ENCODE peak calls at places on chromosomes 2 and 18, in eight cellular contexts. U is adrenal gland; Z is lower lobe of right lung; F is brain microvascular endothelial cell; L is neural progenitor cell; W is right lobe of liver; D is CD8-positive, alpha-beta T cell; I is tibial artery. S is an unnamed sample.

GRCh38 chr2:54015809-54016703 is 45.3 kb upstream of the PSME4 start:
- DNase-seq in U (no peak), Z (no peak), F (peak; percentile 77), L (no peak), W (no peak), D (no peak), I (no peak), S (no peak)

GRCh38 chr18:5214583-5215351 is 17.7 kb upstream of the AKAIN1 start:
- DNase-seq in U (no peak), Z (no peak), F (no peak), L (no peak), W (no peak), D (no peak), I (no peak), S (no peak)

GRCh38 chr2:76667764-76668163 is 854.4 kb downstream of the LRRTM4 start:
- DNase-seq in U (no peak), Z (no peak), F (no peak), L (no peak), W (no peak), D (no peak), I (no peak), S (no peak)

GRCh38 chr2:120971866-120972265 is 236.2 kb downstream of the GLI2 start:
- DNase-seq in U (no peak), Z (no peak), F (no peak), L (no peak), W (no peak), D (no peak), I (no peak), S (no peak)

GRCh38 chr2:168254158-168254935 is 7.0 kb upstream of the STK39 start:
- DNase-seq in U (no peak), Z (no peak), F (no peak), L (no peak), W (no peak), D (no peak), I (no peak), S (no peak)

GRCh38 chr2:1781291-1782080 is 37.2 kb upstream of the PXDN start:
- DNase-seq in U (no peak), Z (no peak), F (peak; percentile 57), L (no peak), W (no peak), D (peak; percentile 66), I (no peak), S (no peak)

GRCh38 chr2:152126664-152127063 is 27.8 kb upstream of the CACNB4 start:
- DNase-seq in U (no peak), Z (no peak), F (no peak), L (no peak), W (no peak), D (no peak), I (no peak), S (no peak)

GRCh38 chr2:8332646-8333045 is 349.2 kb upstream of the ID2 start:
- DNase-seq in U (no peak), Z (no peak), F (no peak), L (no peak), W (no peak), D (no peak), I (no peak), S (no peak)

GRCh38 chr2:158457826-158458616 is 1.3 kb downstream of the PKP4 start:
- DNase-seq in U (peak; percentile 91), Z (peak; percentile 89), F (peak; percentile 41), L (peak; percentile 95), W (peak; percentile 92), D (peak; percentile 59), I (peak; percentile 45), S (peak; percentile 66)

GRCh38 chr2:176088937-176089842 is 3.3 kb upstream of the HOXD13 start:
- DNase-seq in U (no peak), Z (no peak), F (no peak), L (no peak), W (no peak), D (no peak), I (no peak), S (no peak)

GRCh38 chr2:9255416-9255815 is 48.8 kb downstream of the ASAP2 start:
- DNase-seq in U (no peak), Z (no peak), F (no peak), L (no peak), W (no peak), D (no peak), I (no peak), S (no peak)

GRCh38 chr18:59971871-59972270 is 72.1 kb downstream of the PMAIP1 start:
- DNase-seq in U (no peak), Z (no peak), F (no peak), L (no peak), W (no peak), D (no peak), I (no peak), S (no peak)

GRCh38 chr2:176514805-176515500 is 245.7 kb downstream of the MTX2 start:
- DNase-seq in U (no peak), Z (no peak), F (peak; percentile 7), L (no peak), W (no peak), D (no peak), I (no peak), S (no peak)

DNA sequence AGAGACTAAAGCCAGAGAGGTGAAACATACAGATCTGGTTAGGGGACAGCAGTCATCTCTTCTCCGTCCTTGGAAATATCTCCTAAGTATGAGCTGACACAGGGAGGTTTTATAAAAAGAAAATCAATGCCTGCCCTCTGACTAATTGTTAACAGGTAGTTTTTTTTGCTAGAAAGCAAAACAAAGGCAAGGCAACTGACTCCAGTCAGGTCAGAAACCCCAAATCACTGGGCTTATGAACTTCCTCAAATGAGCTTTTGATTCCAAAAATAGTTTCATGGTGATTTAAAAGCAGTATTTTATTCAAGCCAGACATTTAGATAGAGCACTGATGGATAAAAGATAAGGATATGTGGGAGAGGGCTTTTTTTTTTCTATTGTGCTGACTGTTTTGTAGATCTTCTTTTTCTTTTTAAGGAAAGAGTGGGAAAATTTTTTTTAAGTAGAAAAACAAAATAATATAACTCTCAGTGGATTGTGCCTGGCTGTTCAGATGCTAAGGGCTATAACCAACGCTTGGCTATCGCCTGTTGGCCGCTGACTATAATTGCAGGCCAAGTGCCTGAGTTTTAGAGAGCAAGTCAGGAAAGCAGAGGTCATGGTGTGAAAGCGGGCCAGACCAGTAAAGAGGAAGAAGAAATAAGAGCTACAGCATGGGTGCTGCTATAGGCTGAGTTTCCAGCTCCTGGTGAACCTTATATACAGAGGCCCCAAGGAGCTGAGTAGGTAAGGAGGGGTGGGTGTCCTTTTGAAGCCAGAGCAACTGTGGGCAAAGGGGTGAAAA is 44.9 kb downstream of the MRPL35 start:
- DNase-seq in U (no peak), Z (no peak), F (no peak), L (no peak), W (no peak), D (no peak), I (no peak), S (no peak)
- TF ChIP-seq CTCF in U (no peak), Z (no peak), F (no peak), L (no peak), W (no peak), D (no peak), I (no peak), S (no peak)

DNA sequence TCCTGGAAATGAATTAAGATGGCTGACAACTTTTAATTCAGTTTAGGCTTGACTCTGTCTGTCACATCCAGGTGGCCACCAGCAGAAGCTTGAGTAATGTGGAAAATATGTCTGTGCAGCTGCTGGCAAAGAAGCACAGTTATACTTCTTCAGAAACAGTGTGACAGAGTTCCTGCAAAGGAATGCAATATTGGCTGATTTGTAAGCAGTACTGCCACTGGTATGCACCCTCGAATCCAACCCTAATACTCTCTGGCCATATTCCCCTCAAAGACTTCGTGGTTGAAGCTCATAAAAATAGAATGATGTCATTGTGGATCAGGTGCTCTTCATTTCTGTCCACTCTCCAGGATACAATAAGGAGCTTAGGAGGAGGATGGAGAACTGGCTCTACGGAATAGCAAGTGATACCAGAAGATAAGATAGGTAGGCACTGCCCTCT is 86.2 kb downstream of the METTL8 start:
- DNase-seq in U (peak; percentile 36), Z (no peak), F (peak; percentile 66), L (no peak), W (no peak), D (no peak), I (no peak), S (no peak)
- H3K27me3 ChIP-seq in U (no peaks in the 10 kb centered on the region), Z (no peaks in the 10 kb centered on the region), F (no peaks in the 10 kb centered on the region), L (no peaks in the 10 kb centered on the region), W (no peaks in the 10 kb centered on the region), D (no peaks in the 10 kb centered on the region), I (no peaks in the 10 kb centered on the region), S (no peaks in the 10 kb centered on the region)

GRCh38 chr2:74854401-74854800 is 20.5 kb downstream of the HK2 start:
- DNase-seq in U (no peak), Z (no peak), F (no peak), L (no peak), W (no peak), D (no peak), I (no peak), S (no peak)

GRCh38 chr2:74856599-74856998 is 22.7 kb downstream of the HK2 start:
- DNase-seq in U (no peak), Z (no peak), F (no peak), L (no peak), W (no peak), D (no peak), I (no peak), S (no peak)

GRCh38 chr2:74856004-74856578 is 22.2 kb downstream of the HK2 start:
- DNase-seq in U (no peak), Z (peak; percentile 75), F (no peak), L (no peak), W (no peak), D (no peak), I (no peak), S (no peak)

GRCh38 chr2:74857725-74858124 is 23.8 kb downstream of the HK2 start:
- DNase-seq in U (no peak), Z (no peak), F (no peak), L (no peak), W (no peak), D (no peak), I (no peak), S (no peak)

GRCh38 chr2:74857215-74857614 is 23.3 kb downstream of the HK2 start:
- DNase-seq in U (no peak), Z (no peak), F (no peak), L (no peak), W (no peak), D (no peak), I (no peak), S (no peak)
- H3K36me3 ChIP-seq in U (no peaks in the 10 kb centered on the region), Z (peaks cover 6% of the 10 kb centered on the region), F (no peaks in the 10 kb centered on the region), L (peaks cover 4% of the 10 kb centered on the region), W (no peaks in the 10 kb centered on the region), D (peaks cover 5% of the 10 kb centered on the region), I (peaks cover 22% of the 10 kb centered on the region), S (no peaks in the 10 kb centered on the region)

DNA sequence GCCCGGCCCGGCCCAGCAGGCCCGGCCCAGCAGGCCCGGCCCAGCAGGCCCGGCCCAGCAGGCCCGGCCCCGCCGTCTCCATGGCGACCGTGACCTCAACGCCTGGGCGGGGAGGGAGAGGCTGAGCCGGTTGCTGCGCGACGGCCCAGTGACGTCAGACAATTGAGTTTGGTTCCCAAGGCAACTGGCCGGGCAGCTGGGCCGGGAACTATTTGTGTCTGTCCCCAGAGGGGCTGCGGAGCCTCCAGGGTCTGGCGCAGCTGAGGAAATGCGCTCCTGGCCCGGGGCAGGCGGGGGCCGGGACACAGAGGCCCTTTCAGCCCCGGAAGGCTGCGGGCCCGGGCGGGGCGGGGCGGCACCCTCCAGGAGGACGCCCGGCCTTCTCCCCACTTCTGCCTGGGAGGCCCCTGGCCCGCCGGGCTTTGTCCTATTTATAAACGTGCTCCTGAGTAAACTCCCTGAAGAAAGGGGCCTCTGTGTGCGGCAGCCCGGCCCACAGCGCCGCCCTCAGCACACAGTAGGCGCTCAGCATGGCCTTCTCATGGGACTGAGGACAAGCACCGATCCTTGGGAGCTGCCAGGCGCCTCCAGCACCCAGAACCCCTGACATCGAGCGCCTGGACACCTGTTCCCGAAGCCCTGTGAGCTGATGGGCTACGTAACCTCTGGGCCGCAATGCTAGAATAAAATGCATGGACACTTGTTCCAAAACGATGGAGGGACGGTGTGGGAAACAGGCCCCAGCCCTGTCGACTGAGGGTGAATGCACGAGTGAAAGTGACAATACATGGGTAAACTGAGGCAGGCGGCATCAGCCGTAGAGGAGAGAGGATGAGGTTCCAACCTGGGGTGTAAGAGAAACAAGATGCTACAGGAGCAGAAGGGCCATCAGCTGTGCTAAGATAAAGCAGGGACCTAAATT is 12.3 kb downstream of the TEX44 start:
- DNase-seq in U (peak; percentile 100), Z (peak; percentile 99), F (peak; percentile 99), L (peak; percentile 100), W (peak; percentile 100), D (peak; percentile 98), I (peak; percentile 99), S (peak; percentile 99)
- TF ChIP-seq CTCF in U (no peak), Z (no peak), F (no peak), L (no peak), W (no peak), D (no peak), I (no peak), S (no peak)